ENCODE peak calls at places on chromosomes 5 and 9, in eight cellular contexts. H is PC-3, P is cardiac fibroblast, X is foreskin fibroblast, K is fibroblast of the aortic adventitia, D is dorsolateral prefrontal cortex, M is gastrocnemius medialis, N is epithelial cell of esophagus. R is an unnamed sample.

GRCh38 chr5:175344331-175345200 is 99.4 kb downstream of the DRD1 start:
- DNase-seq in H (peak; percentile 63), P (peak; percentile 33), X (no peak), K (peak; percentile 79), D (no peak), M (no peak), N (no peak), R (no peak)

GRCh38 chr9:107286057-107286456 is 3.0 kb downstream of the RAD23B start:
- DNase-seq in H (peak; percentile 52), P (peak; percentile 25), X (no peak), K (peak; percentile 19), D (no peak), M (no peak), N (peak; percentile 65), R (no peak)

GRCh38 chr5:177124486-177124991 is 9.0 kb upstream of the NSD1 start:
- DNase-seq in H (peak; percentile 49), P (no peak), X (no peak), K (no peak), D (no peak), M (no peak), N (peak; percentile 54), R (peak; percentile 60)

GRCh38 chr9:121717141-121717749 is 65.8 kb downstream of the DAB2IP start:
- DNase-seq in H (no peak), P (no peak), X (peak; percentile 77), K (no peak), D (no peak), M (no peak), N (peak; percentile 75), R (no peak)

GRCh38 chr5:139385061-139385889 is 2.2 kb upstream of the SLC23A1 start:
- DNase-seq in H (no peak), P (no peak), X (peak; percentile 34), K (peak; percentile 54), D (no peak), M (peak; percentile 40), N (peak; percentile 20), R (no peak)

GRCh38 chr9:105930007-105930627 is 235.8 kb downstream of the TMEM38B start:
- DNase-seq in H (no peak), P (no peak), X (no peak), K (no peak), D (no peak), M (no peak), N (no peak), R (no peak)

GRCh38 chr5:18487928-18488480 is 853.7 kb downstream of the TAF11L14 start:
- DNase-seq in H (no peak), P (no peak), X (no peak), K (no peak), D (no peak), M (no peak), N (peak; percentile 6), R (no peak)

GRCh38 chr9:104304925-104305324 is 199.1 kb upstream of the OR13F1 start:
- DNase-seq in H (no peak), P (no peak), X (no peak), K (no peak), D (no peak), M (no peak), N (no peak), R (no peak)

GRCh38 chr5:35622974-35623373 is 5.3 kb downstream of the SPEF2 start:
- DNase-seq in H (no peak), P (no peak), X (no peak), K (no peak), D (no peak), M (no peak), N (no peak), R (no peak)

GRCh38 chr5:35618297-35618636 is 604 bp downstream of the SPEF2 start:
- DNase-seq in H (peak; percentile 4), P (peak; percentile 5), X (peak; percentile 29), K (peak; percentile 4), D (no peak), M (no peak), N (no peak), R (no peak)

GRCh38 chr5:35617435-35618296 is at the start of gene SPEF2:
- DNase-seq in H (peak; percentile 92), P (peak; percentile 94), X (peak; percentile 96), K (peak; percentile 89), D (peak; percentile 71), M (peak; percentile 58), N (peak; percentile 91), R (no peak)

GRCh38 chr5:35618791-35619190 is 1.1 kb downstream of the SPEF2 start:
- DNase-seq in H (no peak), P (no peak), X (peak; percentile 3), K (peak; percentile 2), D (no peak), M (no peak), N (no peak), R (no peak)

DNA sequence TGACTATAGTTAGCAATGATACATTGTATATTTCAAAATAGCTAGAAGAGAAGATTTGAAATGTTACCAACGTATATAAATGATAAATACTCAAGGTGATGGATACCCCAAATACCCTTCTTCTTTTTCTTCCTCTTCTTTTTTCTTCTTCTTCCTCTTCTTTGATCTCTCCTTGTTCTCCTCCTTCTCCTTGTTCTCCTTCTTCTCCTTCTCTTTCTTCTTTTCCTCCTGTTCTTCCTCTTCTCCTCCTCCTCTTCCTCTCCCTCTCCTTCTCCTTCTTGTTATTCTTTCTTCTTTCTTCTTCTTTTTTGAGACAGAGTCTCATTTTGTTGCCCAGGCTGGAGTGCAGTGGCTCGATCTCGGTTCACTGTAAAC is 616 bp upstream of the SPEF2 start:
- DNase-seq in H (no peak), P (no peak), X (no peak), K (no peak), D (no peak), M (no peak), N (no peak), R (no peak)
- H3K4me3 ChIP-seq in H (no peak overlapping the region), P (peak overlapping the region; percentile 72), X (peak overlapping the region; percentile 51), K (peak overlapping the region; percentile 90), D (peak overlapping the region; percentile 78), M (peak overlapping the region; percentile 63), N (peak overlapping the region; percentile 71), R (no peak overlapping the region)

GRCh38 chr5:119340597-119341218 is 15.1 kb upstream of the TNFAIP8 start:
- DNase-seq in H (no peak), P (no peak), X (no peak), K (no peak), D (no peak), M (no peak), N (no peak), R (peak; percentile 97)
- TF ChIP-seq CTCF in H (no peak), P (no peak), X (no peak), K (no peak), D (no peak), M (no peak), N (no peak), R (no peak)

DNA sequence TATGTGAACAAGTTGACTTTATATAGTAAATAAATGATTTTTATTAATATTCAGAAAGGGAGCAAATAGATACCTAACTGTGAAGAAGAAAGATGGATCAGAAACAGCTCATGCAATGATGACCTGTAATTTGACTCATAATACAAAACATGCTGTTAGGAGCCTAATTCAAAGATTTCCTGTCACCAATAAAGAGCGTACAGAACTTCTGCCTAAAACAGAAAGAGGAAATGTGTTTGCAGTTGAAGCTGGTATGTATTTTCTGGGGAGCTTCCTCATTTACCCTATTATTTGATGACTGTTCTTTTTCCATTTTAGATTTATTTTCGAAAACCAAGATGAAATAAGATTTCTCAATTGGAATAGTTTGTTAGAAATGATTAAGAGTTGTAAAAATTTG is 11.4 kb downstream of the YTHDC2 start:
- DNase-seq in H (no peak), P (no peak), X (no peak), K (no peak), D (no peak), M (no peak), N (no peak), R (peak; percentile 27)
- H3K4me3 ChIP-seq in H (no peak overlapping the region), P (no peak overlapping the region), X (no peak overlapping the region), K (no peak overlapping the region), D (no peak overlapping the region), M (no peak overlapping the region), N (no peak overlapping the region), R (no peak overlapping the region)

DNA sequence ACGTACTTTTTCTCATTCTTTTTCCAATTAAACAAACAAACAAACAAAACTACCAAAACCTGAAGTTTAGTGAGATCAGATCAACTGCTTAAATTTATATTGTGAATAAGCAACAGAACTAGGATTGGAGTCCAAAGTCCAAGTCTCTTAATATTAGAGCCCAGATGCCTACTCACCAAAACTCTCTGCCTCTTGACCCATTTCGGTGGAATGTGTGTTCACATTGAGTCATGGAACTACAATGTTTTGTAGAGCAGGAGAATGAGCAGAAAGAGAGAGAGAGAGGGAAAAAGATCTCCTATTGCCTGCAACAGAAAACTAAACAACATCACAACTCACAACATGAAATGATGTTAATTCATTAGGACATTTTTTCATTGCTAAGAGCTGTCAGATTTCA is 751.1 kb downstream of the TLR4 start:
- DNase-seq in H (no peak), P (no peak), X (no peak), K (no peak), D (no peak), M (no peak), N (no peak), R (no peak)
- TF ChIP-seq CTCF in H (no peak), P (no peak), X (no peak), K (no peak), D (no peak), M (no peak), N (no peak), R (no peak)

GRCh38 chr5:15638341-15638740 is 138.4 kb downstream of the FBXL7 start:
- DNase-seq in H (no peak), P (no peak), X (no peak), K (no peak), D (no peak), M (no peak), N (no peak), R (no peak)

GRCh38 chr5:15640116-15640515 is 140.1 kb downstream of the FBXL7 start:
- DNase-seq in H (no peak), P (no peak), X (no peak), K (no peak), D (no peak), M (no peak), N (no peak), R (no peak)

GRCh38 chr5:15637345-15637744 is 137.4 kb downstream of the FBXL7 start:
- DNase-seq in H (no peak), P (no peak), X (no peak), K (no peak), D (no peak), M (no peak), N (no peak), R (no peak)

GRCh38 chr5:15637886-15638285 is 137.9 kb downstream of the FBXL7 start:
- DNase-seq in H (no peak), P (no peak), X (no peak), K (no peak), D (no peak), M (no peak), N (no peak), R (no peak)

GRCh38 chr5:15634771-15635347 is 134.9 kb downstream of the FBXL7 start:
- DNase-seq in H (no peak), P (no peak), X (no peak), K (no peak), D (no peak), M (no peak), N (no peak), R (no peak)
- H3K4me3 ChIP-seq in H (no peak overlapping the region), P (no peak overlapping the region), X (no peak overlapping the region), K (no peak overlapping the region), D (no peak overlapping the region), M (no peak overlapping the region), N (no peak overlapping the region), R (no peak overlapping the region)

R was measured in GM12864.